ENCODE peak calls at places on chromosomes 11 and 22, in five cellular contexts. One of them, this sample, is unnamed.

GRCh38 chr11:73566422-73566821 is 31.5 kb downstream of the FAM168A start:
- DNase-seq in EL: peak
- DNase-seq in cardiac fibroblast: peak
- DNase-seq in suprapubic skin: no peak
- DNase-seq in psoas muscle: no peak
- DNase-seq in this sample: no peak

GRCh38 chr11:1640076-1640946 is 10.7 kb downstream of the KRTAP5-5 start:
- DNase-seq in psoas muscle: no peak
- DNase-seq in cardiac fibroblast: peak
- DNase-seq in suprapubic skin: no peak
- DNase-seq in EL: peak
- DNase-seq in this sample: no peak

GRCh38 chr11:86068138-86068861 is 584 bp downstream of the PICALM start:
- DNase-seq in psoas muscle: no peak
- DNase-seq in suprapubic skin: peak
- DNase-seq in EL: peak
- DNase-seq in cardiac fibroblast: peak
- DNase-seq in this sample: peak

GRCh38 chr11:28529046-28529445 is 420.9 kb downstream of the METTL15 start:
- DNase-seq in suprapubic skin: no peak
- DNase-seq in cardiac fibroblast: peak
- DNase-seq in psoas muscle: no peak
- DNase-seq in EL: peak
- DNase-seq in this sample: no peak

GRCh38 chr11:77213029-77213579 is 85.1 kb downstream of the MYO7A start:
- DNase-seq in cardiac fibroblast: no peak
- DNase-seq in suprapubic skin: no peak
- DNase-seq in psoas muscle: no peak
- DNase-seq in EL: no peak
- DNase-seq in this sample: no peak

GRCh38 chr11:110075822-110076208 is 17.4 kb upstream of the ZC3H12C start:
- DNase-seq in psoas muscle: no peak
- DNase-seq in EL: no peak
- DNase-seq in suprapubic skin: no peak
- DNase-seq in cardiac fibroblast: no peak
- DNase-seq in this sample: no peak

GRCh38 chr22:20427104-20427944 is 10.3 kb downstream of the SCARF2 start:
- DNase-seq in EL: no peak
- DNase-seq in suprapubic skin: no peak
- DNase-seq in cardiac fibroblast: no peak
- DNase-seq in psoas muscle: peak
- DNase-seq in this sample: no peak

GRCh38 chr11:88886796-88887195 is 179.0 kb downstream of the GRM5 start:
- DNase-seq in EL: peak
- DNase-seq in psoas muscle: no peak
- DNase-seq in cardiac fibroblast: peak
- DNase-seq in suprapubic skin: no peak
- DNase-seq in this sample: no peak

This sample was measured in PC-9.